ENCODE peak calls at places on chromosomes 11 and 22, in seven cellular contexts. P is uterus, I is A673, L is ovary, O is OCI-LY7, S is tibial nerve, Q is mesenchymal stem cell. K is an unnamed sample. For H3K4me1, the result is how much of the 10 kb centered on the place peaks cover.

GRCh38 chr11:119319136-119319701 is 2.3 kb upstream of the MCAM start:
- DNase-seq in O (no peak), S (no peak), P (no peak), I (no peak), L (no peak), Q (no peak), K (peak)

GRCh38 chr11:78318733-78319132 is 98.9 kb downstream of the GAB2 start:
- DNase-seq in S (no peak), I (no peak), L (no peak), Q (no peak), O (no peak), P (no peak), K (no peak)

GRCh38 chr11:85809881-85810280 is 1.1 kb downstream of the SYTL2 start:
- DNase-seq in Q (peak), L (no peak), O (peak), S (no peak), I (peak), P (no peak), K (no peak)

GRCh38 chr22:44211946-44212930 is 31.5 kb downstream of the PARVG start:
- DNase-seq in L (no peak), S (no peak), Q (no peak), I (no peak), P (no peak), O (no peak), K (no peak)

GRCh38 chr22:30636226-30637077 is 871 bp downstream of the SLC35E4 start:
- DNase-seq in L (peak), Q (peak), O (peak), I (no peak), P (peak), S (no peak), K (no peak)

GRCh38 chr22:42964994-42965699 is 49.8 kb downstream of the PACSIN2 start:
- DNase-seq in O (no peak), L (no peak), S (no peak), P (no peak), I (peak), Q (peak), K (no peak)

GRCh38 chr11:57202282-57202681 is 20.5 kb downstream of the LRRC55 start:
- DNase-seq in L (no peak), P (no peak), I (no peak), Q (no peak), O (no peak), S (no peak), K (no peak)

GRCh38 chr11:128884703-128885338 is 6.3 kb upstream of the KCNJ5 start:
- DNase-seq in Q (peak), P (peak), S (peak), I (peak), L (peak), O (peak), K (peak)

GRCh38 chr11:10529279-10529678 is 11.7 kb downstream of the RNF141 start:
- DNase-seq in L (no peak), P (no peak), Q (peak), O (no peak), I (no peak), S (no peak), K (no peak)

GRCh38 chr22:17629646-17630045 is 1.1 kb upstream of the ATP6V1E1 start:
- DNase-seq in I (no peak), Q (no peak), L (no peak), P (no peak), S (no peak), O (no peak), K (no peak)

GRCh38 chr11:76669901-76670474 is 559 bp downstream of the LRRC32 start:
- DNase-seq in I (no peak), P (peak), Q (peak), L (peak), O (peak), S (no peak), K (no peak)

GRCh38 chr11:61068581-61068980 is 33.7 kb upstream of the CD5 start:
- DNase-seq in Q (no peak), O (no peak), P (no peak), L (no peak), I (no peak), S (no peak), K (no peak)

GRCh38 chr22:39152511-39153219 is at the start of gene CBX7:
- DNase-seq in O (peak), I (peak), P (peak), Q (peak), L (peak), S (peak), K (peak)

GRCh38 chr22:50188356-50188755 is 2.6 kb downstream of the TRABD start:
- DNase-seq in I (no peak), L (no peak), O (no peak), P (no peak), Q (no peak), S (no peak), K (no peak)
- H3K4me1 ChIP-seq in I (under half), L (under half), O (half or more), P (under half), Q (half or more), S (half or more), K (under half)

DNA sequence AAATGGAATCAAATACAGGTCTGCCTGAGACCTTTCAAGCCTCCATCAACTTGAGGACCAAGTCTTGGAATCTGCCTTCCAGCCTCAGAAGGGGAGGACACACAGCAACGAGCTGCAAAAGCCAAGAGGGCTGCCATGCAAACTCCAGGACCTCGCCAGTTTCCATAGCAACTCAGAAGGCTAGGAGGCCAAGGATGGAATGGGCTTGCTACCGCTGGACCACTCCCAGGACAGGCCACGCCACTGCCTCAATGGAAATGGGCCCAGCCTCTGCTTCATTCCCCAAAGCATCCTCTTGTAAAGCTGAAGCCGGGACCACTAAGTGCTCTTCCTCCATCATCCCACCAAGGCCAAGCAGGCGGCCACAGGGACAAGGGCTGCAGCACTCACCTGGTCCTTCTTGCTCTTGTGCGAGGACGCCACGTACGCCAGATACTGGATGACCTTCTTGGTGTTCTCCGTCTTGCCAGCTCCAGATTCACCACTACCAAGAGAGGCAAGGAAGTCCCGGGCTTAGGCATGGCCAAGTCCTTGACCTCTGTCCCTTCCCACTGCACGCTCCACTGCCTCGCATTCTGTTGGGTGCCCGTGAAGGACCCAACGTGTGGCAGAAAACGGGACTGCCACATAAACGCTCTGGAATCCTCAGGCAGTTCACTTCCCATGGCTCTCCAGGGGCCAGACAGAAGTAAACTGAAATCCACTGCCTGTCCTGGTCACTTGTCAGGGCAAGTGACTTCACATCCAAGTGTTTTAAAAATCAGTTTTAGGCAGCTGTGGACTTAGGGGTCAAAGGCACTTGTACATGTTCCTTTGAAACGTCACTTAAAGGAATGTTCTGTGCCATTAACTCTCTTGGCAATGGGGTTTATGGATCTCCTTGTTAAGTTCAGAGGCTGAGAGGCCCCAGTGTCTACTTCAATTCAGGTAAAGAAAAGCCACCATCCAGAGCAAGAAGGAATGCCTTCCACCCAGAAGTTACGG is 61.3 kb downstream of the MYH9 start:
- DNase-seq in S (no peak), P (no peak), Q (no peak), O (no peak), L (no peak), I (no peak), K (no peak)
- H3K4me1 ChIP-seq in S (half or more), P (half or more), Q (half or more), O (under half), L (under half), I (half or more), K (half or more)

GRCh38 chr11:68350759-68351449 is 38.5 kb downstream of the LRP5 start:
- DNase-seq in L (no peak), O (no peak), Q (no peak), S (no peak), I (no peak), P (no peak), K (no peak)
- H3K4me1 ChIP-seq in L (under half), O (under half), Q (under half), S (under half), I (under half), P (under half), K (under half)

GRCh38 chr11:114215871-114216803 is 80.1 kb upstream of the NNMT start:
- DNase-seq in O (no peak), P (no peak), S (no peak), I (no peak), Q (no peak), L (no peak), K (no peak)
- H3K4me1 ChIP-seq in O (under half), P (under half), S (half or more), I (under half), Q (under half), L (under half), K (under half)

GRCh38 chr11:20031155-20032001 is 128.9 kb downstream of the DBX1 start:
- DNase-seq in L (no peak), S (no peak), I (peak), P (no peak), O (no peak), Q (peak), K (no peak)
- H3K4me1 ChIP-seq in L (under half), S (under half), I (under half), P (under half), O (under half), Q (under half), K (under half)

GRCh38 chr11:11976476-11977187 is 31.8 kb downstream of the DKK3 start:
- DNase-seq in S (no peak), O (no peak), I (no peak), L (no peak), P (no peak), Q (no peak), K (no peak)

GRCh38 chr11:11978098-11978637 is 30.3 kb downstream of the DKK3 start:
- DNase-seq in L (no peak), S (no peak), O (no peak), Q (no peak), P (no peak), I (no peak), K (no peak)

GRCh38 chr11:11978792-11979486 is 29.5 kb downstream of the DKK3 start:
- DNase-seq in L (peak), I (peak), O (no peak), P (peak), S (no peak), Q (peak), K (no peak)

GRCh38 chr11:11975201-11976092 is 33.0 kb downstream of the DKK3 start:
- DNase-seq in I (peak), S (no peak), Q (no peak), P (no peak), L (no peak), O (no peak), K (no peak)

DNA sequence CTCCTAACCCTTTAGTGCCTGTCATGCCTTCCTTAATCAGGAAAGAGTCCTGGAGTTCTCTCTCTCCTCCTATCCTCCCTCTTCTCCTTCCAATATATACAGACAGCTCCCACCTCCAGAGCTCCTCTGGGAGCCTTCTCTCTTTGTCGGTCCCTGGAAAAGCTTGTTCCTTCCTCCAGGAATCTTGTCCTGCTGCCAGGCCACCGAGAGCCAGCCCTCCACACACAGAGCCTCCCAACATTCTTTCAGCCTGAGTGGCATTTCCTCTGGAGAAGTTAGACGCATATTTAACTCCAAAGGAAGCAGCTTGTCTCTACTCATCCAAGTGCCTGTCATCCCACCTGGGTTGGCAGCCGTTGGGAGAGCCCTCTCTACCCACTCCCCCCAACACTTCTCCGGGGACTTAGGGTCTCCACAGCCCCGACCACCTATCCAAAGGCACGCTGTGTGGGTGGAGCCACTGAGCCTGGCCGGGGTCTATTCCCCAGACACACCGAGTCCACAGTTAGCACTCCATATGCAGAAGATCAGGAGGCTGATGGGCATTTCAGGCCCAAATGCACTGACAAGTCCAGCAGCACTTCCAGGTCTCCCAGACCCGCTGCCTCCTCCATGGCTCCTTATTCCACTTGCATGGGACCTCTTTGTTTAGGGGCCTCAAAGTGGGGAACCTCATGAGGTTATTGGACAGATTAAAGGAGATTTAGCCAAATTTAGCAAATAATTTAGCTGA is 31.1 kb downstream of the DKK3 start:
- DNase-seq in L (peak), P (peak), Q (peak), I (peak), O (no peak), S (peak), K (peak)
- H3K4me1 ChIP-seq in L (under half), P (under half), Q (half or more), I (under half), O (under half), S (half or more), K (half or more)

DNA sequence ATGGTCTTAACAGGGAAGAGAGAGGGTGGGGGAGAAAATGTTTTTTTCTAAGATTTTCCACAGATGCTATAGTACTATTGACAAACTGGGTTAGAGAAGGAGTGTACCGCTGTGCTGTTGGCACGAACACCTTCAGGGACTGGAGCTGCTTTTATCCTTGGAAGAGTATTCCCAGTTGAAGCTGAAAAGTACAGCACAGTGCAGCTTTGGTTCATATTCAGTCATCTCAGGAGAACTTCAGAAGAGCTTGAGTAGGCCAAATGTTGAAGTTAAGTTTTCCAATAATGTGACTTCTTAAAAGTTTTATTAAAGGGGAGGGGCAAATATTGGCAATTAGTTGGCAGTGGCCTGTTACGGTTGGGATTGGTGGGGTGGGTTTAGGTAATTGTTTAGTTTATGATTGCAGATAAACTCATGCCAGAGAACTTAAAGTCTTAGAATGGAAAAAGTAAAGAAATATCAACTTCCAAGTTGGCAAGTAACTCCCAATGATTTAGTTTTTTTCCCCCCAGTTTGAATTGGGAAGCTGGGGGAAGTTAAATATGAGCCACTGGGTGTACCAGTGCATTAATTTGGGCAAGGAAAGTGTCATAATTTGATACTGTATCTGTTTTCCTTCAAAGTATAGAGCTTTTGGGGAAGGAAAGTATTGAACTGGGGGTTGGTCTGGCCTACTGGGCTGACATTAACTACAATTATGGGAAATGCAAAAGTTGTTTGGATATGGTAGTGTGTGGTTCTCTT is 2.9 kb downstream of the MALAT1 start:
- DNase-seq in S (no peak), Q (peak), P (no peak), I (no peak), O (peak), L (no peak), K (no peak)
- H3K4me1 ChIP-seq in S (under half), Q (under half), P (under half), I (under half), O (under half), L (under half), K (under half)